ENCODE peak calls at places on chromosomes 7 and 10, in ten cellular contexts. E is GM20000; Y is GM04504; D is stimulated activated CD8-positive, alpha-beta memory T cell treated with anti-CD3 and anti-CD28 coated beads, Interleukin-4, amount 100 ng/mL, for 24 hours; U is HEK293T; B is A673; T is osteoblast; F is heart right ventricle; L is RWPE1; V is germinal center. W is an unnamed sample.

GRCh38 chr7:121562274-121562673 is 166.2 kb upstream of the FAM3C start:
- DNase-seq in V (no peak), Y (no peak), U (no peak), T (no peak), B (no peak), D (no peak), E (no peak), F (no peak), L (no peak), W (no peak)

GRCh38 chr10:128046156-128046933 is 79.9 kb downstream of the MKI67 start:
- DNase-seq in U (no peak), E (no peak), D (no peak), V (no peak), T (peak), B (no peak), L (no peak), F (no peak), Y (no peak), W (no peak)

GRCh38 chr7:77674878-77675277 is 21.4 kb upstream of the RSBN1L start:
- DNase-seq in Y (no peak), L (no peak), T (no peak), F (no peak), U (no peak), V (no peak), B (no peak), D (no peak), E (no peak), W (no peak)

GRCh38 chr7:26944486-26944885 is 80.1 kb upstream of the SKAP2 start:
- DNase-seq in D (no peak), E (no peak), Y (no peak), L (no peak), B (no peak), V (no peak), T (no peak), U (no peak), F (no peak), W (no peak)

GRCh38 chr7:5693529-5693928 is 87.9 kb downstream of the RNF216 start:
- DNase-seq in T (no peak), F (no peak), L (peak), E (peak), Y (no peak), U (no peak), B (no peak), D (no peak), V (peak), W (peak)

GRCh38 chr7:99562832-99563231 is 4.4 kb downstream of the ZNF655 start:
- DNase-seq in T (peak), Y (peak), F (no peak), U (no peak), B (peak), D (no peak), L (peak), E (no peak), V (no peak), W (peak)

GRCh38 chr7:41570766-41571165 is 132.1 kb downstream of the INHBA start:
- DNase-seq in V (no peak), D (no peak), L (no peak), Y (no peak), U (no peak), E (no peak), F (no peak), B (no peak), T (no peak), W (peak)

GRCh38 chr10:16967866-16968721 is 150.9 kb upstream of the RSU1 start:
- DNase-seq in D (no peak), B (no peak), E (no peak), V (no peak), U (no peak), T (peak), L (peak), F (peak), Y (no peak), W (peak)

GRCh38 chr10:2119316-2119715 is 382.0 kb upstream of the ADARB2 start:
- DNase-seq in U (no peak), B (no peak), F (no peak), Y (no peak), E (no peak), V (no peak), L (peak), T (no peak), D (no peak), W (peak)

GRCh38 chr7:103446046-103446520 is at the start of gene SLC26A5:
- DNase-seq in E (peak), T (no peak), D (no peak), U (peak), L (peak), V (peak), F (no peak), B (no peak), Y (no peak), W (peak)

GRCh38 chr10:85608706-85609105 is 757.9 kb downstream of the GRID1 start:
- DNase-seq in U (no peak), L (no peak), D (no peak), Y (no peak), E (no peak), V (no peak), F (no peak), T (no peak), B (no peak), W (no peak)

GRCh38 chr10:788796-789748 is 99.6 kb upstream of the DIP2C start:
- DNase-seq in B (no peak), L (peak), D (no peak), T (peak), F (peak), Y (peak), V (peak), U (no peak), E (peak), W (peak)

GRCh38 chr7:16144361-16144760 is 277.0 kb downstream of the CRPPA start:
- DNase-seq in F (no peak), B (no peak), E (no peak), T (no peak), L (no peak), U (no peak), Y (no peak), D (no peak), V (no peak), W (no peak)

GRCh38 chr10:50470798-50471582 is 152.8 kb downstream of the SGMS1 start:
- DNase-seq in L (peak), E (no peak), U (no peak), D (no peak), V (no peak), B (no peak), T (no peak), Y (peak), F (no peak), W (peak)

GRCh38 chr10:103554488-103555320 is 61.2 kb downstream of the NEURL1 start:
- DNase-seq in B (peak), D (no peak), U (peak), F (peak), E (no peak), T (peak), Y (peak), L (peak), V (no peak), W (no peak)

GRCh38 chr7:90569368-90569767 is 26.8 kb upstream of the CDK14 start:
- DNase-seq in E (no peak), L (no peak), B (peak), F (no peak), D (no peak), U (no peak), T (no peak), V (peak), Y (no peak), W (no peak)

GRCh38 chr10:124462348-124462695 is 699 bp downstream of the LHPP start:
- DNase-seq in E (no peak), F (no peak), U (no peak), B (no peak), T (no peak), L (no peak), D (no peak), V (no peak), Y (no peak), W (no peak)

GRCh38 chr10:36351159-36351558 is 709.1 kb upstream of the FZD8 start:
- DNase-seq in D (no peak), B (no peak), Y (no peak), E (no peak), V (no peak), L (no peak), F (no peak), T (no peak), U (no peak), W (no peak)